ENCODE peak calls at places on chromosomes 4 and X, in ten cellular contexts. One of them, this sample, is unnamed.

GRCh38 chr4:155403886-155404285 is 27.1 kb upstream of the MAP9 start:
- DNase-seq in GM06990: no peak
- DNase-seq in psoas muscle: no peak
- DNase-seq in Peyer's patch: no peak
- DNase-seq in breast epithelium: no peak
- DNase-seq in OCI-LY7: no peak
- DNase-seq in astrocyte of the spinal cord: peak; percentile 59
- DNase-seq in fibroblast of pulmonary artery: peak; percentile 58
- DNase-seq in ovary: no peak
- DNase-seq in fibroblast of villous mesenchyme: peak; percentile 54
- DNase-seq in this sample: peak; percentile 70

GRCh38 chrX:32896132-32896531 is 315.2 kb downstream of the DMD start:
- DNase-seq in GM06990: no peak
- DNase-seq in OCI-LY7: no peak
- DNase-seq in Peyer's patch: no peak
- DNase-seq in astrocyte of the spinal cord: no peak
- DNase-seq in breast epithelium: no peak
- DNase-seq in ovary: no peak
- DNase-seq in fibroblast of villous mesenchyme: no peak
- DNase-seq in psoas muscle: no peak
- DNase-seq in fibroblast of pulmonary artery: no peak
- DNase-seq in this sample: no peak

GRCh38 chr4:13988347-13989265 is 361.1 kb upstream of the BOD1L1 start:
- DNase-seq in GM06990: no peak
- DNase-seq in astrocyte of the spinal cord: peak; percentile 97
- DNase-seq in fibroblast of villous mesenchyme: peak; percentile 90
- DNase-seq in ovary: peak; percentile 20
- DNase-seq in Peyer's patch: no peak
- DNase-seq in OCI-LY7: no peak
- DNase-seq in breast epithelium: no peak
- DNase-seq in fibroblast of pulmonary artery: peak; percentile 97
- DNase-seq in psoas muscle: peak; percentile 68
- DNase-seq in this sample: peak; percentile 96

GRCh38 chr4:38007645-38008044 is 47.4 kb downstream of the PTTG2 start:
- DNase-seq in Peyer's patch: no peak
- DNase-seq in fibroblast of pulmonary artery: no peak
- DNase-seq in ovary: no peak
- DNase-seq in psoas muscle: no peak
- DNase-seq in OCI-LY7: no peak
- DNase-seq in breast epithelium: no peak
- DNase-seq in astrocyte of the spinal cord: no peak
- DNase-seq in fibroblast of villous mesenchyme: no peak
- DNase-seq in GM06990: no peak
- DNase-seq in this sample: no peak

GRCh38 chr4:57410331-57411052 is 300.3 kb upstream of the IGFBP7 start:
- DNase-seq in Peyer's patch: no peak
- DNase-seq in GM06990: no peak
- DNase-seq in ovary: no peak
- DNase-seq in fibroblast of pulmonary artery: no peak
- DNase-seq in breast epithelium: no peak
- DNase-seq in astrocyte of the spinal cord: no peak
- DNase-seq in OCI-LY7: no peak
- DNase-seq in fibroblast of villous mesenchyme: no peak
- DNase-seq in psoas muscle: no peak
- DNase-seq in this sample: no peak

GRCh38 chr4:150080875-150081274 is 2.6 kb downstream of the DCLK2 start:
- DNase-seq in OCI-LY7: no peak
- DNase-seq in breast epithelium: no peak
- DNase-seq in astrocyte of the spinal cord: peak; percentile 14
- DNase-seq in Peyer's patch: no peak
- DNase-seq in GM06990: no peak
- DNase-seq in fibroblast of pulmonary artery: no peak
- DNase-seq in ovary: no peak
- DNase-seq in psoas muscle: no peak
- DNase-seq in fibroblast of villous mesenchyme: no peak
- DNase-seq in this sample: no peak

GRCh38 chr4:138562544-138562961 is 320.4 kb upstream of the SLC7A11 start:
- DNase-seq in breast epithelium: no peak
- DNase-seq in psoas muscle: no peak
- DNase-seq in GM06990: no peak
- DNase-seq in fibroblast of pulmonary artery: peak; percentile 71
- DNase-seq in OCI-LY7: no peak
- DNase-seq in ovary: no peak
- DNase-seq in astrocyte of the spinal cord: peak; percentile 74
- DNase-seq in Peyer's patch: no peak
- DNase-seq in fibroblast of villous mesenchyme: peak; percentile 79
- DNase-seq in this sample: peak; percentile 72

GRCh38 chr4:113153529-113154101 is 104.2 kb downstream of the ANK2 start:
- DNase-seq in psoas muscle: no peak
- DNase-seq in astrocyte of the spinal cord: no peak
- DNase-seq in OCI-LY7: no peak
- DNase-seq in Peyer's patch: no peak
- DNase-seq in fibroblast of pulmonary artery: peak; percentile 11
- DNase-seq in GM06990: no peak
- DNase-seq in breast epithelium: no peak
- DNase-seq in ovary: no peak
- DNase-seq in fibroblast of villous mesenchyme: peak; percentile 61
- DNase-seq in this sample: peak; percentile 31

GRCh38 chr4:68344049-68344448 is 5.8 kb downstream of the YTHDC1 start:
- DNase-seq in ovary: no peak
- DNase-seq in OCI-LY7: no peak
- DNase-seq in GM06990: no peak
- DNase-seq in astrocyte of the spinal cord: no peak
- DNase-seq in Peyer's patch: no peak
- DNase-seq in breast epithelium: no peak
- DNase-seq in fibroblast of pulmonary artery: no peak
- DNase-seq in fibroblast of villous mesenchyme: no peak
- DNase-seq in psoas muscle: no peak
- DNase-seq in this sample: no peak

GRCh38 chr4:68346461-68346860 is 3.4 kb downstream of the YTHDC1 start:
- DNase-seq in ovary: no peak
- DNase-seq in breast epithelium: no peak
- DNase-seq in GM06990: no peak
- DNase-seq in Peyer's patch: no peak
- DNase-seq in fibroblast of pulmonary artery: no peak
- DNase-seq in psoas muscle: no peak
- DNase-seq in OCI-LY7: no peak
- DNase-seq in fibroblast of villous mesenchyme: no peak
- DNase-seq in astrocyte of the spinal cord: no peak
- DNase-seq in this sample: peak; percentile 71

GRCh38 chr4:68338625-68339024 is 11.3 kb downstream of the YTHDC1 start:
- DNase-seq in breast epithelium: no peak
- DNase-seq in Peyer's patch: no peak
- DNase-seq in GM06990: no peak
- DNase-seq in fibroblast of pulmonary artery: peak; percentile 10
- DNase-seq in astrocyte of the spinal cord: no peak
- DNase-seq in ovary: no peak
- DNase-seq in fibroblast of villous mesenchyme: no peak
- DNase-seq in OCI-LY7: no peak
- DNase-seq in psoas muscle: no peak
- DNase-seq in this sample: peak; percentile 26

GRCh38 chr4:68344785-68345184 is 5.1 kb downstream of the YTHDC1 start:
- DNase-seq in OCI-LY7: no peak
- DNase-seq in fibroblast of villous mesenchyme: no peak
- DNase-seq in psoas muscle: no peak
- DNase-seq in GM06990: no peak
- DNase-seq in ovary: no peak
- DNase-seq in breast epithelium: no peak
- DNase-seq in fibroblast of pulmonary artery: no peak
- DNase-seq in astrocyte of the spinal cord: no peak
- DNase-seq in Peyer's patch: no peak
- DNase-seq in this sample: no peak

GRCh38 chr4:68342139-68342538 is 7.8 kb downstream of the YTHDC1 start:
- DNase-seq in OCI-LY7: no peak
- DNase-seq in astrocyte of the spinal cord: peak; percentile 70
- DNase-seq in ovary: no peak
- DNase-seq in fibroblast of villous mesenchyme: peak; percentile 70
- DNase-seq in fibroblast of pulmonary artery: peak; percentile 76
- DNase-seq in GM06990: no peak
- DNase-seq in psoas muscle: no peak
- DNase-seq in Peyer's patch: no peak
- DNase-seq in breast epithelium: no peak
- DNase-seq in this sample: peak; percentile 74
- H3K4me3 ChIP-seq in OCI-LY7: no peak overlapping the region
- H3K4me3 ChIP-seq in astrocyte of the spinal cord: no peak overlapping the region
- H3K4me3 ChIP-seq in ovary: no peak overlapping the region
- H3K4me3 ChIP-seq in fibroblast of villous mesenchyme: no peak overlapping the region
- H3K4me3 ChIP-seq in fibroblast of pulmonary artery: no peak overlapping the region
- H3K4me3 ChIP-seq in GM06990: no peak overlapping the region
- H3K4me3 ChIP-seq in psoas muscle: peak overlapping the region; percentile 11
- H3K4me3 ChIP-seq in Peyer's patch: no peak overlapping the region
- H3K4me3 ChIP-seq in breast epithelium: no peak overlapping the region
- H3K4me3 ChIP-seq in this sample: no peak overlapping the region

DNA sequence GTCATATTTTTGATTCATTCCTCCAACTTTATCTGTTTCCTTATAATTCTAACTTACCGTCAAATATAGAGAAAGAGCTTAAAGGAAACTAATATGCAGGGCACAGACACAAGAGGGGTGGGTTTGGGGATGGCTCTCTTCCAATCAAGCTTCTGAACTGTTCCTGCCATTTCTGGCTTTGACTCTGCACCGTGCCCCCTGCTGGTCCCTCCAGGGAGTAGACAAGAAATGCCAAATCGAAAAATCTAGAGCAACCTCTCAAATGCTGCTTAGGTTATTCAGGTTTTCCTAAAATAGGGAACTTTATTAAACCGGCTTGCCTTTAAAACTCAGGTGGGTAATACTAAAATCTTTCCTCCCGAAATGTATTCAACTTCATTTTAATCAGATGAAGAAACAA is 39.8 kb upstream of the VCX3A start:
- DNase-seq in breast epithelium: no peak
- DNase-seq in ovary: no peak
- DNase-seq in OCI-LY7: peak; percentile 1
- DNase-seq in fibroblast of villous mesenchyme: no peak
- DNase-seq in GM06990: no peak
- DNase-seq in Peyer's patch: no peak
- DNase-seq in astrocyte of the spinal cord: no peak
- DNase-seq in fibroblast of pulmonary artery: no peak
- DNase-seq in psoas muscle: no peak
- DNase-seq in this sample: no peak
- TF ChIP-seq CTCF in breast epithelium: no peak
- TF ChIP-seq CTCF in ovary: no peak
- TF ChIP-seq CTCF in OCI-LY7: peak; percentile 53
- TF ChIP-seq CTCF in fibroblast of villous mesenchyme: no peak
- TF ChIP-seq CTCF in GM06990: peak; percentile 45
- TF ChIP-seq CTCF in Peyer's patch: peak; percentile 5
- TF ChIP-seq CTCF in astrocyte of the spinal cord: no peak
- TF ChIP-seq CTCF in fibroblast of pulmonary artery: no peak
- TF ChIP-seq CTCF in psoas muscle: no peak
- TF ChIP-seq CTCF in this sample: no peak

GRCh38 chr4:153541426-153542096 is 75.4 kb downstream of the TMEM131L start:
- DNase-seq in OCI-LY7: no peak
- DNase-seq in GM06990: no peak
- DNase-seq in Peyer's patch: no peak
- DNase-seq in fibroblast of villous mesenchyme: peak; percentile 40
- DNase-seq in psoas muscle: no peak
- DNase-seq in ovary: no peak
- DNase-seq in astrocyte of the spinal cord: peak; percentile 92
- DNase-seq in breast epithelium: no peak
- DNase-seq in fibroblast of pulmonary artery: peak; percentile 53
- DNase-seq in this sample: peak; percentile 46

GRCh38 chr4:153542131-153542530 is 76.0 kb downstream of the TMEM131L start:
- DNase-seq in astrocyte of the spinal cord: no peak
- DNase-seq in psoas muscle: no peak
- DNase-seq in breast epithelium: no peak
- DNase-seq in ovary: no peak
- DNase-seq in OCI-LY7: no peak
- DNase-seq in Peyer's patch: no peak
- DNase-seq in GM06990: no peak
- DNase-seq in fibroblast of pulmonary artery: no peak
- DNase-seq in fibroblast of villous mesenchyme: no peak
- DNase-seq in this sample: no peak

GRCh38 chr4:153537493-153537960 is 71.4 kb downstream of the TMEM131L start:
- DNase-seq in breast epithelium: no peak
- DNase-seq in GM06990: no peak
- DNase-seq in fibroblast of pulmonary artery: no peak
- DNase-seq in OCI-LY7: no peak
- DNase-seq in fibroblast of villous mesenchyme: no peak
- DNase-seq in astrocyte of the spinal cord: no peak
- DNase-seq in ovary: no peak
- DNase-seq in Peyer's patch: no peak
- DNase-seq in psoas muscle: no peak
- DNase-seq in this sample: no peak

GRCh38 chr4:153538408-153539057 is 72.4 kb downstream of the TMEM131L start:
- DNase-seq in breast epithelium: no peak
- DNase-seq in OCI-LY7: no peak
- DNase-seq in psoas muscle: peak; percentile 69
- DNase-seq in fibroblast of villous mesenchyme: peak; percentile 35
- DNase-seq in ovary: peak; percentile 38
- DNase-seq in Peyer's patch: no peak
- DNase-seq in astrocyte of the spinal cord: peak; percentile 38
- DNase-seq in GM06990: no peak
- DNase-seq in fibroblast of pulmonary artery: peak; percentile 66
- DNase-seq in this sample: peak; percentile 73

DNA sequence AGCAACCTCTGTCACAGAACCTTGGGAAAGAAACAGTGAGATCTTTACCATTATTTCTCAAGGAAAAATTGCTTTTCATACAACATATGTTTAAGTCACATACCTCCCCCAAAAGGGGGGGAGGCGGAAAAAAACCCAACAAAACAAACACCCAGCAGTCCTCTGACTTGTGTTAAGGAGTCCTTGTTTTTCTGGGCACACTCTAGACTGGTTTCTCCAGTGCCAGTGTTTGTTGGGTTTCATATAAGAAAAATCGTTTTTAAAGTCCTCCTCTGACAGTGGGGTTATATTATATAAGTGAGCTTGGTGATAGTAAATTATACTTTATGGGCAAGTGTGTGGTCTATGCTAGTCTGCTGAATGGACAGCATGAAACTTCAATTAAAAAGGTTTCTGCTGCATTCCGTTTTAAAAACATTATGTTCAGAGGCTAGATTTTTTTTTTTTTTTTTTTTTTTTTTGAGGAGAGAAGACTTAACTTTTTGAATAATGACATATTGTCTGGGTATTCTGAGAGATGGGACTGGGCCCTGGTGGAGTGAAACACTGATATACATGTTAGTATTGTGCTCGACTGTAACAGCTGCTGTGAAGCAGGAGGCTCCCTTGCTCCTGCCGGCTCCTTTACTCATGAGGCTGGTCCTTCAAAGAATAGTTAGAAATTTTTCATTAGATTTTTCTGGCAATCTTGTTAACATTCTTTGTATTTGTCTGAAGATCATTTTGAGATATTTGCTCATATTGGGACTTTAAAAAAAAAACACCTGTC is 73.1 kb downstream of the TMEM131L start:
- DNase-seq in GM06990: no peak
- DNase-seq in fibroblast of pulmonary artery: no peak
- DNase-seq in fibroblast of villous mesenchyme: peak; percentile 16
- DNase-seq in Peyer's patch: no peak
- DNase-seq in astrocyte of the spinal cord: peak; percentile 15
- DNase-seq in OCI-LY7: no peak
- DNase-seq in breast epithelium: no peak
- DNase-seq in ovary: no peak
- DNase-seq in psoas muscle: no peak
- DNase-seq in this sample: no peak
- H3K4me3 ChIP-seq in GM06990: no peak overlapping the region
- H3K4me3 ChIP-seq in fibroblast of pulmonary artery: peak overlapping the region; percentile 43
- H3K4me3 ChIP-seq in fibroblast of villous mesenchyme: peak overlapping the region; percentile 43
- H3K4me3 ChIP-seq in Peyer's patch: no peak overlapping the region
- H3K4me3 ChIP-seq in astrocyte of the spinal cord: peak overlapping the region; percentile 1
- H3K4me3 ChIP-seq in OCI-LY7: no peak overlapping the region
- H3K4me3 ChIP-seq in breast epithelium: peak overlapping the region; percentile 60
- H3K4me3 ChIP-seq in ovary: peak overlapping the region; percentile 26
- H3K4me3 ChIP-seq in psoas muscle: peak overlapping the region; percentile 50
- H3K4me3 ChIP-seq in this sample: no peak overlapping the region

GRCh38 chrX:100979881-100980607 is 10.5 kb downstream of the ARL13A start:
- DNase-seq in OCI-LY7: no peak
- DNase-seq in GM06990: no peak
- DNase-seq in fibroblast of pulmonary artery: no peak
- DNase-seq in astrocyte of the spinal cord: peak; percentile 15
- DNase-seq in ovary: no peak
- DNase-seq in psoas muscle: no peak
- DNase-seq in fibroblast of villous mesenchyme: no peak
- DNase-seq in breast epithelium: no peak
- DNase-seq in Peyer's patch: no peak
- DNase-seq in this sample: no peak

GRCh38 chrX:100990139-100990538 is 20.6 kb downstream of the ARL13A start:
- DNase-seq in psoas muscle: no peak
- DNase-seq in OCI-LY7: no peak
- DNase-seq in GM06990: no peak
- DNase-seq in Peyer's patch: no peak
- DNase-seq in fibroblast of villous mesenchyme: no peak
- DNase-seq in breast epithelium: no peak
- DNase-seq in ovary: no peak
- DNase-seq in astrocyte of the spinal cord: no peak
- DNase-seq in fibroblast of pulmonary artery: no peak
- DNase-seq in this sample: no peak

GRCh38 chrX:100980608-100981497 is 11.3 kb downstream of the ARL13A start:
- DNase-seq in astrocyte of the spinal cord: peak; percentile 81
- DNase-seq in GM06990: no peak
- DNase-seq in Peyer's patch: no peak
- DNase-seq in fibroblast of pulmonary artery: peak; percentile 69
- DNase-seq in psoas muscle: no peak
- DNase-seq in OCI-LY7: no peak
- DNase-seq in fibroblast of villous mesenchyme: peak; percentile 61
- DNase-seq in ovary: no peak
- DNase-seq in breast epithelium: peak; percentile 61
- DNase-seq in this sample: peak; percentile 65

GRCh38 chrX:100984818-100985217 is 15.3 kb downstream of the ARL13A start:
- DNase-seq in fibroblast of pulmonary artery: no peak
- DNase-seq in ovary: no peak
- DNase-seq in psoas muscle: no peak
- DNase-seq in breast epithelium: no peak
- DNase-seq in astrocyte of the spinal cord: no peak
- DNase-seq in OCI-LY7: no peak
- DNase-seq in Peyer's patch: no peak
- DNase-seq in fibroblast of villous mesenchyme: no peak
- DNase-seq in GM06990: no peak
- DNase-seq in this sample: no peak
- TF ChIP-seq CTCF in fibroblast of pulmonary artery: no peak
- TF ChIP-seq CTCF in ovary: no peak
- TF ChIP-seq CTCF in psoas muscle: no peak
- TF ChIP-seq CTCF in breast epithelium: no peak
- TF ChIP-seq CTCF in astrocyte of the spinal cord: no peak
- TF ChIP-seq CTCF in OCI-LY7: no peak
- TF ChIP-seq CTCF in Peyer's patch: no peak
- TF ChIP-seq CTCF in fibroblast of villous mesenchyme: no peak
- TF ChIP-seq CTCF in GM06990: no peak
- TF ChIP-seq CTCF in this sample: no peak

This sample was measured in cardiac fibroblast.